ENCODE peak calls at places on chromosomes 3 and 15, in four cellular contexts. Q is Caco-2, Z is HepG2, U is foreskin melanocyte. B is an unnamed sample.

GRCh38 chr15:25378501-25378901 is 60.3 kb downstream of the UBE3A start:
- DNase-seq in Q (no peak), Z (no peak), U (no peak), B (no peak)

GRCh38 chr15:75044258-75044878 is 21.0 kb downstream of the PPCDC start:
- DNase-seq in Q (no peak), Z (no peak), U (no peak), B (no peak)

GRCh38 chr3:185423178-185423577 is 60.2 kb downstream of the MAP3K13 start:
- DNase-seq in Q (no peak), Z (no peak), U (no peak), B (no peak)

GRCh38 chr3:13634151-13634550 is 85.2 kb downstream of the FBLN2 start:
- DNase-seq in Q (no peak), Z (no peak), U (no peak), B (no peak)

GRCh38 chr15:70478251-70478990 is 284.9 kb downstream of the UACA start:
- DNase-seq in Q (no peak), Z (no peak), U (no peak), B (no peak)

GRCh38 chr15:71109130-71109529 is 6.1 kb upstream of the THSD4 start:
- DNase-seq in Q (no peak), Z (no peak), U (no peak), B (no peak)

GRCh38 chr15:80880086-80880485 is 100.9 kb downstream of the CEMIP start:
- DNase-seq in Q (no peak), Z (no peak), U (no peak), B (no peak)

GRCh38 chr15:92906563-92907081 is 6.5 kb downstream of the CHD2 start:
- DNase-seq in Q (no peak), Z (no peak), U (no peak), B (no peak)

GRCh38 chr3:45208587-45208986 is 17.5 kb downstream of the TMEM158 start:
- DNase-seq in Q (no peak), Z (no peak), U (no peak), B (no peak)

GRCh38 chr3:172512363-172512762 is 10.9 kb downstream of the TNFSF10 start:
- DNase-seq in Q (no peak), Z (no peak), U (no peak), B (no peak)

GRCh38 chr3:105758451-105758850 is 110.4 kb downstream of the CBLB start:
- DNase-seq in Q (no peak), Z (no peak), U (no peak), B (no peak)

GRCh38 chr3:835096-835495 is 257.7 kb upstream of the CNTN6 start:
- DNase-seq in Q (no peak), Z (no peak), U (no peak), B (no peak)

GRCh38 chr3:173630849-173631248 is 233.3 kb downstream of the NLGN1 start:
- DNase-seq in Q (no peak), Z (no peak), U (no peak), B (no peak)

GRCh38 chr3:71095511-71096305 is 487.8 kb downstream of the FOXP1 start:
- DNase-seq in Q (no peak), Z (no peak), U (no peak), B (no peak)

GRCh38 chr3:30222436-30222835 is 384.0 kb upstream of the TGFBR2 start:
- DNase-seq in Q (no peak), Z (no peak), U (no peak), B (no peak)

GRCh38 chr3:56869157-56869889 is 67.6 kb upstream of the ARHGEF3 start:
- DNase-seq in Q (no peak), Z (no peak), U (no peak), B (no peak)

GRCh38 chr3:173138031-173138430 is 3.0 kb downstream of the SPATA16 start:
- DNase-seq in Q (no peak), Z (no peak), U (no peak), B (no peak)

GRCh38 chr3:193660698-193661400 is 67.8 kb downstream of the OPA1 start:
- DNase-seq in Q (no peak), Z (no peak), U (no peak), B (no peak)

GRCh38 chr3:82085356-82085755 is 323.9 kb upstream of the GBE1 start:
- DNase-seq in Q (no peak), Z (no peak), U (peak; percentile 21), B (no peak)

GRCh38 chr15:66936115-66936863 is 129.1 kb upstream of the SMAD3 start:
- DNase-seq in Q (no peak), Z (no peak), U (no peak), B (peak; percentile 86)

GRCh38 chr3:15973930-15974329 is 176.2 kb upstream of the ANKRD28 start:
- DNase-seq in Q (no peak), Z (no peak), U (no peak), B (no peak)

GRCh38 chr3:172560026-172560425 is 36.8 kb upstream of the TNFSF10 start:
- DNase-seq in Q (no peak), Z (no peak), U (no peak), B (no peak)

GRCh38 chr15:90873998-90874605 is 5.7 kb downstream of the FURIN start:
- DNase-seq in Q (peak; percentile 91), Z (peak; percentile 97), U (no peak), B (no peak)

GRCh38 chr3:46692566-46692983 is 904 bp downstream of the ALS2CL start:
- DNase-seq in Q (peak; percentile 72), Z (no peak), U (no peak), B (no peak)

GRCh38 chr15:82039871-82040270 is 5.9 kb downstream of the MEX3B start:
- DNase-seq in Q (no peak), Z (no peak), U (no peak), B (no peak)

GRCh38 chr3:138949002-138949418 is 2.0 kb downstream of the FOXL2NB start:
- DNase-seq in Q (no peak), Z (no peak), U (no peak), B (no peak)

GRCh38 chr3:134314588-134315285 is 59.5 kb downstream of the AMOTL2 start:
- DNase-seq in Q (no peak), Z (no peak), U (no peak), B (peak; percentile 84)

GRCh38 chr3:31620656-31621055 is 87.9 kb downstream of the STT3B start:
- DNase-seq in Q (no peak), Z (no peak), U (no peak), B (no peak)

GRCh38 chr15:79394231-79394630 is 37.9 kb upstream of the MINAR1 start:
- DNase-seq in Q (no peak), Z (no peak), U (no peak), B (no peak)

GRCh38 chr15:40511472-40512133 is 40.8 kb downstream of the CHST14 start:
- DNase-seq in Q (peak; percentile 82), Z (peak; percentile 62), U (no peak), B (no peak)

GRCh38 chr3:124774305-124774673 is 44.0 kb downstream of the UMPS start:
- DNase-seq in Q (peak; percentile 22), Z (no peak), U (peak; percentile 55), B (no peak)

GRCh38 chr3:11465744-11466611 is 177.7 kb downstream of the VGLL4 start:
- DNase-seq in Q (no peak), Z (no peak), U (peak; percentile 89), B (no peak)

GRCh38 chr3:126029241-126029640 is 54.7 kb downstream of the SLC41A3 start:
- DNase-seq in Q (no peak), Z (no peak), U (no peak), B (no peak)

GRCh38 chr3:177538743-177539730 is 341.8 kb upstream of the TBL1XR1 start:
- DNase-seq in Q (no peak), Z (peak; percentile 16), U (no peak), B (no peak)

GRCh38 chr3:150602426-150603089 is 563 bp upstream of the SELENOT start:
- DNase-seq in Q (no peak), Z (no peak), U (no peak), B (no peak)

GRCh38 chr3:62833538-62833937 is 41.7 kb downstream of the CADPS start:
- DNase-seq in Q (no peak), Z (peak; percentile 1), U (no peak), B (no peak)

GRCh38 chr3:38650248-38650940 is 907 bp upstream of the SCN5A start:
- DNase-seq in Q (no peak), Z (no peak), U (no peak), B (no peak)

GRCh38 chr3:50525987-50526386 is 22.6 kb upstream of the CACNA2D2 start:
- DNase-seq in Q (peak; percentile 63), Z (peak; percentile 25), U (no peak), B (no peak)

GRCh38 chr15:69305204-69305931 is 6.7 kb downstream of the PAQR5 start:
- DNase-seq in Q (no peak), Z (peak; percentile 52), U (peak; percentile 45), B (no peak)